ENCODE peak calls at places on chromosomes 6 and 20, in ten cellular contexts. X, A, B, F, K, C, R, S, E and D are unnamed samples.
A peak's percentile ranks its signal among the peaks of the same experiment; 100 is the strongest.

GRCh38 chr6:144311361-144311760 is 26.2 kb downstream of the UTRN start:
- DNase-seq in X (no peak), A (no peak), B (no peak), F (no peak), K (no peak), C (no peak), R (no peak), S (no peak), E (no peak), D (no peak)

GRCh38 chr6:133769463-133769862 is 119.5 kb upstream of the TCF21 start:
- DNase-seq in X (no peak), A (no peak), B (no peak), F (no peak), K (no peak), C (no peak), R (no peak), S (no peak), E (no peak), D (no peak)

GRCh38 chr6:34182751-34183531 is 37.1 kb upstream of the GRM4 start:
- DNase-seq in X (no peak), A (no peak), B (peak; percentile 27), F (no peak), K (no peak), C (no peak), R (peak; percentile 36), S (no peak), E (no peak), D (no peak)

GRCh38 chr6:94443701-94444100 is 1024.3 kb upstream of the EPHA7 start:
- DNase-seq in X (no peak), A (no peak), B (no peak), F (no peak), K (no peak), C (no peak), R (no peak), S (no peak), E (no peak), D (no peak)

GRCh38 chr20:24640686-24641085 is 171.3 kb downstream of the SYNDIG1 start:
- DNase-seq in X (no peak), A (no peak), B (no peak), F (no peak), K (no peak), C (no peak), R (no peak), S (no peak), E (no peak), D (no peak)

GRCh38 chr6:1871936-1872335 is 262.2 kb downstream of the FOXC1 start:
- DNase-seq in X (no peak), A (peak; percentile 19), B (no peak), F (peak; percentile 33), K (no peak), C (no peak), R (no peak), S (no peak), E (peak; percentile 43), D (no peak)

GRCh38 chr20:41248371-41249024 is 69.0 kb downstream of the ZHX3 start:
- DNase-seq in X (peak; percentile 31), A (no peak), B (no peak), F (no peak), K (no peak), C (no peak), R (no peak), S (peak; percentile 92), E (no peak), D (no peak)

GRCh38 chr6:150070236-150070860 is 1.4 kb upstream of the ULBP3 start:
- DNase-seq in X (peak; percentile 59), A (no peak), B (no peak), F (no peak), K (no peak), C (no peak), R (no peak), S (no peak), E (no peak), D (no peak)

GRCh38 chr6:84280030-84280429 is 52.6 kb upstream of the CEP162 start:
- DNase-seq in X (peak; percentile 15), A (no peak), B (no peak), F (no peak), K (no peak), C (no peak), R (no peak), S (peak; percentile 92), E (no peak), D (no peak)

GRCh38 chr20:1811621-1812498 is 83.3 kb upstream of the SIRPA start:
- DNase-seq in X (no peak), A (no peak), B (no peak), F (no peak), K (no peak), C (no peak), R (no peak), S (no peak), E (no peak), D (no peak)

GRCh38 chr20:36917943-36918342 is 33.6 kb downstream of the SAMHD1 start:
- DNase-seq in X (peak; percentile 13), A (no peak), B (no peak), F (no peak), K (no peak), C (no peak), R (no peak), S (peak; percentile 18), E (no peak), D (no peak)

GRCh38 chr6:73666393-73666792 is 12.6 kb upstream of the SLC17A5 start:
- DNase-seq in X (no peak), A (no peak), B (no peak), F (no peak), K (no peak), C (no peak), R (no peak), S (no peak), E (no peak), D (no peak)

DNA sequence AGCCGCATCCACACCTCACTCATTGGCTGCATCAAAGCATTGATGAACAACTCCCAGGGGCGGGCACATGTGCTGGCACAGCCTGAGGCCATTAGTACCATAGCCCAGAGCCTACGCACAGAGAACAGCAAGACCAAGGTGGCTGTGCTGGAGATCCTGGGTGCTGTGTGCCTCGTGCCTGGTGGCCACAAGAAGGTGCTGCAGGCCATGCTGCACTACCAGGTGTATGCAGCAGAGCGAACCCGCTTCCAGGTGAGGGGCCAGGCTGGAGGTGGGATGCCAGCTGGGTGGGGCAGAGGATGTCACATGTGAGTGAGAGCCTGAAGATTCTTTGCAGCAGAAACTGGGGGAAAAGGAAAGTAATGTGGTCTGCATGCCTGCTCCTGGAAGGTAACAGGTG is 66.7 kb downstream of the MOCS1 start:
- DNase-seq in X (no peak), A (no peak), B (no peak), F (no peak), K (no peak), C (no peak), R (no peak), S (no peak), E (no peak), D (no peak)
- TF ChIP-seq CTCF in X (peak; percentile 37), A (no peak), B (no peak), F (no peak), K (no peak), C (peak; percentile 15), R (no peak), S (no peak), E (no peak), D (no peak)

DNA sequence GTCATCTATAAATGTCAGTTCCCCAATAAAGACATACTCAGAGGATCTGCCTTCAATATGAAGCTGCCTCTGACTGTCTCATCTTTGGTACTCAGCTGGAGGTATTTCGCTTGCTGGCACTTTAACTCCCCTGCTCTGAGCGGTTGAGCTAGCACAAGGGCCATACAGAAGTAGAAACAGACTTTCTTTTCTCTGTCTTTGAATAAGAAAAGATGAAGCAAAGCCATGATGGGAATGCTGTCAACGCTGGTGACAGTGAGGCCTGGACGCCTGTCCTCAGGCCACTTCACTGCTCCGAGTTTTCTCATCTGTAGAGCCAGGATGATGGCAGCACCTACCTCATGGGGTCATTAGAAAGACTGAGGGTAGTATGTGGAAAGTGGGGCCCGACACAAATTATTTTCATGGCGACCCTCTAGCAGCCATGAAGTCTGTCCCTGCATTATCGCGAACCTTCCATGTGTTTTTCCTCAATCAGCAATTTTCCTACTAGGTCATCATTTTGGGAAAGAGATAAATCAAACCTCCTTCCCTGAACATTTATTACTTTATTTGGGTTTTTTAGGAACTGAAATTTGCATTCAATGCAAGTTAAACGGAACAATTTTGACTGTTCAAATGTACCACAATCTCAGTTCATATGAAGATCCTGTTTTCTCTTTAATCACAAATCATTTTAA is 55.8 kb upstream of the SNX9 start:
- DNase-seq in X (no peak), A (no peak), B (no peak), F (no peak), K (no peak), C (no peak), R (no peak), S (no peak), E (no peak), D (no peak)
- TF ChIP-seq CTCF in X (no peak), A (no peak), B (no peak), F (no peak), K (no peak), C (no peak), R (no peak), S (no peak), E (no peak), D (no peak)

GRCh38 chr20:23174821-23175220 is 88.7 kb upstream of the CD93 start:
- DNase-seq in X (no peak), A (no peak), B (no peak), F (no peak), K (no peak), C (no peak), R (no peak), S (no peak), E (no peak), D (no peak)

GRCh38 chr20:23179766-23180403 is 93.8 kb upstream of the CD93 start:
- DNase-seq in X (no peak), A (no peak), B (no peak), F (no peak), K (no peak), C (no peak), R (no peak), S (no peak), E (no peak), D (no peak)

GRCh38 chr20:23180451-23180921 is 94.4 kb upstream of the CD93 start:
- DNase-seq in X (no peak), A (peak; percentile 69), B (no peak), F (no peak), K (no peak), C (no peak), R (no peak), S (no peak), E (peak; percentile 39), D (no peak)

DNA sequence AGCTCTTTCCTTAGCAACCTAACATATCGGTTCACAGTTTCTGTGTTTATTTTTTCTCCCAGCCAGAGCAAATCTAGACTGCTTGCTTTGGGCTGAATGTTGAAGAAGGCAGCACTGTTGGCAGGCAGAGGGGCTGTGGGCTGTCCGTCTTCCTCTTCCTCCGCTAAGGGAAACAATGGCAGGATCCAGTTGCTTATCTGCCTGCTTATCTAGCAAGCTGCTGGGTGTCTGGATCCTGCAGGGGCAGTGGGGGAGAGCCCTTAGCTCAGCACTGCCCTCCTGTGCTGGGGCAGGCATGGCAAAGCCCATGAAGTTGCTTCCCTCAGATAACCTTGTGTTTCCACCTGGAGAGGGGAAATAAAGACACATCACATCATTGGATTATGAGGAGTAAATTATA is 92.7 kb upstream of the CD93 start:
- DNase-seq in X (no peak), A (no peak), B (no peak), F (no peak), K (no peak), C (no peak), R (no peak), S (no peak), E (no peak), D (peak; percentile 69)
- TF ChIP-seq CTCF in X (no peak), A (peak; percentile 65), B (no peak), F (no peak), K (no peak), C (no peak), R (no peak), S (no peak), E (no peak), D (peak; percentile 58)

GRCh38 chr20:62914436-62914835 is 11.9 kb downstream of the DIDO1 start:
- DNase-seq in X (no peak), A (no peak), B (no peak), F (no peak), K (peak; percentile 63), C (no peak), R (no peak), S (no peak), E (no peak), D (no peak)
- TF ChIP-seq CTCF in X (no peak), A (no peak), B (no peak), F (no peak), K (no peak), C (no peak), R (no peak), S (no peak), E (no peak), D (no peak)